ENCODE peak calls at places on chromosome 1, in five cellular contexts. Y is A549, B is ovary, A is esophagus muscularis mucosa, M is stomach. H is an unnamed sample.

GRCh38 chr1:160768295-160768657 is 27.7 kb upstream of the LY9 start:
- DNase-seq in Y (no peak), B (no peak), A (no peak), M (peak; percentile 58), H (no peak)

GRCh38 chr1:53703174-53703573 is 35.8 kb downstream of the GLIS1 start:
- DNase-seq in Y (no peak), B (no peak), A (no peak), M (no peak), H (no peak)

GRCh38 chr1:83583351-83584014 is 415.4 kb downstream of the TTLL7 start:
- DNase-seq in Y (no peak), B (no peak), A (peak; percentile 39), M (no peak), H (no peak)

GRCh38 chr1:244319283-244320132 is 132.2 kb downstream of the ADSS2 start:
- DNase-seq in Y (no peak), B (no peak), A (no peak), M (no peak), H (no peak)

GRCh38 chr1:26281971-26282693 is 2.2 kb downstream of the SH3BGRL3 start:
- DNase-seq in Y (no peak), B (peak; percentile 55), A (no peak), M (no peak), H (no peak)

GRCh38 chr1:226912587-226913176 is 27.4 kb upstream of the COQ8A start:
- DNase-seq in Y (peak; percentile 28), B (peak; percentile 50), A (no peak), M (peak; percentile 82), H (no peak)

GRCh38 chr1:116911779-116912469 is 2.2 kb downstream of the PTGFRN start:
- DNase-seq in Y (no peak), B (no peak), A (no peak), M (no peak), H (no peak)

GRCh38 chr1:17009706-17010105 is 2.0 kb downstream of the ATP13A2 start:
- DNase-seq in Y (no peak), B (no peak), A (no peak), M (no peak), H (no peak)

GRCh38 chr1:159916240-159917051 is 8.9 kb downstream of the TAGLN2 start:
- DNase-seq in Y (peak; percentile 94), B (no peak), A (no peak), M (peak; percentile 60), H (no peak)

GRCh38 chr1:207022996-207023679 is 9.4 kb downstream of the C1orf116 start:
- DNase-seq in Y (no peak), B (no peak), A (peak; percentile 64), M (no peak), H (no peak)

GRCh38 chr1:76086597-76086996 is 12.1 kb downstream of the ST6GALNAC3 start:
- DNase-seq in Y (no peak), B (no peak), A (no peak), M (no peak), H (no peak)

GRCh38 chr1:164272156-164272555 is 286.8 kb upstream of the PBX1 start:
- DNase-seq in Y (no peak), B (no peak), A (no peak), M (no peak), H (no peak)

GRCh38 chr1:94416901-94417701 is 1.1 kb upstream of the ABCD3 start:
- DNase-seq in Y (no peak), B (peak; percentile 17), A (no peak), M (peak; percentile 43), H (peak; percentile 66)

GRCh38 chr1:29186707-29187106 is 5.0 kb upstream of the SRSF4 start:
- DNase-seq in Y (no peak), B (no peak), A (no peak), M (no peak), H (no peak)

GRCh38 chr1:198175418-198176170 is 18.8 kb downstream of the NEK7 start:
- DNase-seq in Y (no peak), B (no peak), A (no peak), M (no peak), H (no peak)

GRCh38 chr1:206924549-206925115 is 2.9 kb upstream of the FCMR start:
- DNase-seq in Y (no peak), B (no peak), A (no peak), M (no peak), H (no peak)

GRCh38 chr1:16163882-16164820 is 8.3 kb upstream of the EPHA2 start:
- DNase-seq in Y (peak; percentile 80), B (no peak), A (no peak), M (no peak), H (no peak)

GRCh38 chr1:21342961-21343838 is 52.9 kb upstream of the ECE1 start:
- DNase-seq in Y (no peak), B (no peak), A (no peak), M (no peak), H (no peak)

GRCh38 chr1:10651377-10651776 is 145.1 kb downstream of the CASZ1 start:
- DNase-seq in Y (no peak), B (no peak), A (no peak), M (no peak), H (no peak)

GRCh38 chr1:18176619-18177018 is 69.0 kb downstream of the IGSF21 start:
- DNase-seq in Y (no peak), B (no peak), A (no peak), M (no peak), H (no peak)

GRCh38 chr1:9500756-9501754 is 38.2 kb upstream of the SLC25A33 start:
- DNase-seq in Y (no peak), B (no peak), A (no peak), M (no peak), H (no peak)

GRCh38 chr1:245598524-245599310 is 443.9 kb downstream of the KIF26B start:
- DNase-seq in Y (no peak), B (no peak), A (no peak), M (no peak), H (no peak)

GRCh38 chr1:234610061-234610581 is at the start of gene IRF2BP2:
- DNase-seq in Y (peak; percentile 68), B (peak; percentile 87), A (no peak), M (peak; percentile 85), H (peak; percentile 74)

GRCh38 chr1:192958350-192958749 is 100.8 kb downstream of the UCHL5 start:
- DNase-seq in Y (no peak), B (no peak), A (no peak), M (no peak), H (no peak)

GRCh38 chr1:2279210-2279639 is 51.1 kb downstream of the SKI start:
- DNase-seq in Y (no peak), B (peak; percentile 81), A (no peak), M (no peak), H (no peak)
- TF ChIP-seq EP300 in Y (no peak), B (no peak), A (no peak), M (no peak), H (peak; percentile 11)

GRCh38 chr1:225461533-225462428 is 33.9 kb upstream of the LBR start:
- DNase-seq in Y (no peak), B (peak; percentile 50), A (no peak), M (no peak), H (no peak)

GRCh38 chr1:225460737-225461532 is 33.1 kb upstream of the LBR start:
- DNase-seq in Y (no peak), B (no peak), A (no peak), M (no peak), H (no peak)

GRCh38 chr1:225464851-225465792 is 37.3 kb upstream of the LBR start:
- DNase-seq in Y (no peak), B (no peak), A (no peak), M (no peak), H (no peak)

GRCh38 chr1:225462429-225462713 is 34.5 kb upstream of the LBR start:
- DNase-seq in Y (no peak), B (peak; percentile 35), A (no peak), M (no peak), H (no peak)

DNA sequence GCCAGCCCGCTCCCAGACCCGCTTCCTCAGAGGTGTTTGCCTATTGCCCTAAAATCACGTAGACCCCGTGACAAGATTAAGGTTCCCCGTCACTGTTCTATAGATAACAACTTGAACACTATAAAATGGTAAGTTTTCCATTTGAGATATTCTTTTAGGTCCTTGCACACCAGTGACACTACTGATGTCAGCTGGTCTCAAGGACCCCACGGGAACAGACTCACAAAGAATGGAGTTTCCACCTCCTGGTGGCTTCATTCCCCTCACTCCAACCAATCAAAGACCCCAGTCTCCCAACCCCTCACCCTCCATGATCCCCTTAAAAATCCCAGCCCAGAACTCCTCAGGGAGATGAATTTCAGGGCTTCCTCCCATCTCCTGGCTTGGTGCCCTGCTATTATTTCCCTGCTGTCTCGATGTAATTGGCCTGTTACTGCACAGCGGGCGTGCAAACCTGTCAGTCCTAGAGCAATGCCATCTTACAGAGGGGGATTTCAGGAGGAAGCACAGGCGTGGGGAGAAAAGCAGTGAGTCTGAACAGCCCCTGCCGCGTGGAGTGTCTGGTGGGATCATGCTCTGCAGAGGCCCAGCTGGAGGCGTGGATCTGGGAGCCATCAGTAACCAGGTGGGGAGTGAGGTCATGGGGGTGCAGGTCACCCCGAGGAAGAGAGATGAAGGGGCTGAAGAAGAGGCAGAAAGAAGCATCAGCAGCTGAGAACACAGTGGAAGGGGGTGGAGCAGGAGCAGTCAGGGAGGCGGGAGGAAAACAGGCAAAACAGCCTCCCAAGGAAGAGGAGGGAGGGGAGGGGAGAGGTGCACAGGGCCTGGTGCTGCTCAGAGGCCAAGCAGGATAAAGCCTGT is 35.1 kb upstream of the LBR start:
- DNase-seq in Y (no peak), B (peak; percentile 27), A (no peak), M (no peak), H (no peak)
- TF ChIP-seq EP300 in Y (no peak), B (no peak), A (no peak), M (no peak), H (no peak)

GRCh38 chr1:85494074-85494956 is 29.4 kb upstream of the DDAH1 start:
- DNase-seq in Y (no peak), B (no peak), A (no peak), M (no peak), H (no peak)

GRCh38 chr1:85501355-85501898 is 36.5 kb upstream of the DDAH1 start:
- DNase-seq in Y (no peak), B (no peak), A (no peak), M (no peak), H (no peak)

GRCh38 chr1:85495556-85495955 is 30.6 kb upstream of the DDAH1 start:
- DNase-seq in Y (peak; percentile 4), B (no peak), A (no peak), M (peak; percentile 40), H (no peak)

GRCh38 chr1:85494957-85495266 is 30.0 kb upstream of the DDAH1 start:
- DNase-seq in Y (no peak), B (no peak), A (no peak), M (no peak), H (peak; percentile 33)

GRCh38 chr1:85496881-85497582 is 32.1 kb upstream of the DDAH1 start:
- DNase-seq in Y (no peak), B (no peak), A (no peak), M (no peak), H (no peak)
- TF ChIP-seq EP300 in Y (no peak), B (no peak), A (no peak), M (no peak), H (no peak)

DNA sequence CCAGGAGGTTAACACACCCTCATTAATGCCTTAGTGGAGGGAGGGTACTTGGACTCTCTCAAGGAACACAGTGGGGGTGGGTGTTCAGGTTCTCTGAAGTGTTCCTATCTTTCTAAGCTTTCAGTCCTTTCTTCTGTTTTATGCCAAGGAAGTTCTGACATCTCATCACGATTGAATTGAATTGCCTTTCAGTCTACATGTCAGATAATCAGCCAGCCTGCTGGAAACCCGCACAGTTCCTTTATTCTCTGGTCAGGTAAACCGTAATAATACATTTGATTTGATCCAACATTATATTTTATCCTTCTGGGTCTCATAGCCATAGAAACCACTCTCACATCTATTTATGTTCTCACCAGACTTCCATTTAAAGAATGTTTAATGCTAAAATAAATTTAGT is 339.0 kb downstream of the RWDD3 start:
- DNase-seq in Y (no peak), B (no peak), A (no peak), M (no peak), H (no peak)
- TF ChIP-seq EP300 in Y (no peak), B (no peak), A (no peak), M (no peak), H (no peak)

H was measured in tibial nerve.